ENCODE peak calls at places on chromosomes 5 and 9, in ten cellular contexts. E is HTR-8/SVneo; O is T-helper 1 cell; V is colonic mucosa; K is esophagus squamous epithelium; Z is uterus; L is CD4-positive, CD25-positive, alpha-beta regulatory T cell; U is NCI-H748 treated with DMSO at 0.1 percent for 48 hours; N is skeletal muscle cell; S is activated T-cell treated with anti-CD3 and anti-CD28 coated beads, Interleukin-2, amount 50 U/mL, for 72 hours. H is an unnamed sample.

GRCh38 chr5:125103459-125103858 is 357.0 kb upstream of the ZNF608 start:
- DNase-seq in E (no peak), O (no peak), V (no peak), K (no peak), Z (no peak), L (no peak), U (no peak), N (no peak), S (no peak), H (no peak)

GRCh38 chr5:62626534-62626933 is 47.9 kb downstream of the LRRC70 start:
- DNase-seq in E (no peak), O (no peak), V (no peak), K (no peak), Z (no peak), L (no peak), U (no peak), N (no peak), S (no peak), H (no peak)

GRCh38 chr5:154518438-154518867 is 40.4 kb upstream of the HAND1 start:
- DNase-seq in E (no peak), O (no peak), V (no peak), K (no peak), Z (no peak), L (no peak), U (no peak), N (no peak), S (no peak), H (no peak)

GRCh38 chr5:159923008-159923407 is 6.7 kb downstream of the ADRA1B start:
- DNase-seq in E (no peak), O (no peak), V (no peak), K (no peak), Z (no peak), L (no peak), U (no peak), N (no peak), S (no peak), H (no peak)

GRCh38 chr5:67773439-67773988 is 442.0 kb upstream of the PIK3R1 start:
- DNase-seq in E (no peak), O (no peak), V (peak), K (no peak), Z (no peak), L (no peak), U (peak), N (no peak), S (no peak), H (no peak)

GRCh38 chr5:80507663-80508062 is 19.8 kb downstream of the FAM151B start:
- DNase-seq in E (no peak), O (no peak), V (no peak), K (no peak), Z (no peak), L (no peak), U (no peak), N (no peak), S (no peak), H (no peak)

GRCh38 chr5:29001666-29002065 is 1963.3 kb upstream of the CDH9 start:
- DNase-seq in E (no peak), O (no peak), V (no peak), K (no peak), Z (no peak), L (no peak), U (no peak), N (no peak), S (no peak), H (no peak)

GRCh38 chr9:83583151-83584014 is 39.6 kb upstream of the IDNK start:
- DNase-seq in E (peak), O (peak), V (peak), K (no peak), Z (peak), L (peak), U (no peak), N (no peak), S (peak), H (peak)

GRCh38 chr9:89821081-89821480 is 216.3 kb downstream of the GADD45G start:
- DNase-seq in E (peak), O (no peak), V (no peak), K (no peak), Z (no peak), L (no peak), U (no peak), N (no peak), S (no peak), H (no peak)

GRCh38 chr9:129178983-129179382 is 922 bp upstream of the IER5L start:
- DNase-seq in E (no peak), O (no peak), V (peak), K (no peak), Z (no peak), L (no peak), U (peak), N (no peak), S (no peak), H (no peak)

GRCh38 chr5:92760550-92760949 is 820.5 kb downstream of the NR2F1-AS1 start:
- DNase-seq in E (no peak), O (no peak), V (no peak), K (no peak), Z (no peak), L (no peak), U (no peak), N (no peak), S (no peak), H (no peak)

GRCh38 chr5:40655138-40655537 is 24.6 kb upstream of the PTGER4 start:
- DNase-seq in E (no peak), O (no peak), V (no peak), K (no peak), Z (no peak), L (no peak), U (no peak), N (no peak), S (no peak), H (no peak)

GRCh38 chr9:89606049-89606481 is 1.3 kb downstream of the GADD45G start:
- DNase-seq in E (peak), O (peak), V (peak), K (no peak), Z (peak), L (peak), U (peak), N (no peak), S (peak), H (peak)

GRCh38 chr9:35912791-35913400 is 3.6 kb downstream of the SPAAR start:
- DNase-seq in E (no peak), O (no peak), V (no peak), K (no peak), Z (no peak), L (no peak), U (no peak), N (no peak), S (no peak), H (no peak)

GRCh38 chr9:127578952-127579853 is 32.9 kb upstream of the STXBP1 start:
- DNase-seq in E (peak), O (peak), V (peak), K (peak), Z (peak), L (peak), U (peak), N (peak), S (peak), H (peak)

GRCh38 chr5:144198386-144198785 is 27.7 kb downstream of the KCTD16 start:
- DNase-seq in E (no peak), O (no peak), V (no peak), K (no peak), Z (no peak), L (no peak), U (no peak), N (no peak), S (no peak), H (no peak)

GRCh38 chr5:172595591-172596455 is 45.2 kb upstream of the NEURL1B start:
- DNase-seq in E (no peak), O (no peak), V (no peak), K (no peak), Z (no peak), L (no peak), U (no peak), N (no peak), S (no peak), H (no peak)

GRCh38 chr5:172544371-172545120 is 90.2 kb upstream of the SH3PXD2B start:
- DNase-seq in E (no peak), O (no peak), V (no peak), K (no peak), Z (peak), L (no peak), U (no peak), N (no peak), S (no peak), H (no peak)

GRCh38 chr9:96327694-96328352 is 25.8 kb upstream of the HSD17B3 start:
- DNase-seq in E (peak), O (no peak), V (peak), K (no peak), Z (peak), L (peak), U (peak), N (no peak), S (peak), H (peak)

GRCh38 chr5:17723876-17724275 is 89.6 kb downstream of the TAF11L14 start:
- DNase-seq in E (no peak), O (no peak), V (no peak), K (no peak), Z (no peak), L (no peak), U (no peak), N (no peak), S (no peak), H (peak)

GRCh38 chr5:175681045-175681974 is 23.4 kb downstream of the HRH2 start:
- DNase-seq in E (no peak), O (no peak), V (no peak), K (no peak), Z (no peak), L (no peak), U (no peak), N (no peak), S (no peak), H (no peak)